ENCODE peak calls at places on chromosomes 2 and 18, in seven cellular contexts. C is mesendoderm, Q is H9, M is IMR-90, F is H1, P is mesenchymal stem cell, W is trophoblast cell. Y is an unnamed sample.

GRCh38 chr2:180115675-180116074 is 108.6 kb upstream of the CWC22 start:
- DNase-seq in C (no peak), Q (no peak), M (peak; percentile 16), F (no peak), P (no peak), W (no peak), Y (no peak)

GRCh38 chr2:129827251-129827894 is 152.1 kb upstream of the RAB6C start:
- DNase-seq in C (peak; percentile 76), Q (peak; percentile 88), M (no peak), F (peak; percentile 43), P (no peak), W (no peak), Y (no peak)

GRCh38 chr2:102674370-102674769 is 55.0 kb downstream of the SLC9A2 start:
- DNase-seq in C (no peak), Q (no peak), M (no peak), F (no peak), P (no peak), W (no peak), Y (no peak)

GRCh38 chr2:96423281-96423680 is 81.9 kb downstream of the NEURL3 start:
- DNase-seq in C (no peak), Q (no peak), M (no peak), F (no peak), P (no peak), W (no peak), Y (no peak)

GRCh38 chr2:37837576-37838335 is 87.3 kb upstream of the RMDN2 start:
- DNase-seq in C (peak; percentile 76), Q (no peak), M (peak; percentile 92), F (no peak), P (peak; percentile 96), W (no peak), Y (no peak)

GRCh38 chr2:223122706-223123265 is 70.8 kb downstream of the KCNE4 start:
- DNase-seq in C (no peak), Q (no peak), M (no peak), F (no peak), P (no peak), W (no peak), Y (no peak)

GRCh38 chr2:52144588-52144987 is 1112.7 kb upstream of the NRXN1 start:
- DNase-seq in C (peak; percentile 27), Q (no peak), M (peak; percentile 1), F (no peak), P (no peak), W (no peak), Y (peak; percentile 21)

GRCh38 chr18:49618741-49619392 is 57.0 kb downstream of the LIPG start:
- DNase-seq in C (peak; percentile 49), Q (no peak), M (no peak), F (no peak), P (no peak), W (no peak), Y (no peak)

GRCh38 chr2:224442092-224442999 is 40.4 kb upstream of the FAM124B start:
- DNase-seq in C (no peak), Q (no peak), M (no peak), F (no peak), P (no peak), W (peak; percentile 85), Y (no peak)

GRCh38 chr2:123453046-123453445 is 572.0 kb upstream of the CNTNAP5 start:
- DNase-seq in C (no peak), Q (no peak), M (no peak), F (no peak), P (no peak), W (peak; percentile 26), Y (no peak)

GRCh38 chr2:145842002-145842401 is 1322.1 kb upstream of the ZEB2 start:
- DNase-seq in C (no peak), Q (no peak), M (no peak), F (no peak), P (no peak), W (no peak), Y (no peak)

GRCh38 chr2:143429932-143430331 is 300.7 kb downstream of the ARHGAP15 start:
- DNase-seq in C (no peak), Q (no peak), M (no peak), F (no peak), P (no peak), W (no peak), Y (no peak)

GRCh38 chr2:226797989-226798421 is 1.6 kb downstream of the IRS1 start:
- DNase-seq in C (no peak), Q (no peak), M (peak; percentile 56), F (no peak), P (peak; percentile 64), W (peak; percentile 76), Y (no peak)

GRCh38 chr18:55096261-55097026 is 137.2 kb upstream of the CCDC68 start:
- DNase-seq in C (peak; percentile 83), Q (peak; percentile 64), M (peak; percentile 72), F (no peak), P (peak; percentile 73), W (peak; percentile 46), Y (peak; percentile 12)

GRCh38 chr18:48219429-48220145 is 189.6 kb downstream of the ZBTB7C start:
- DNase-seq in C (no peak), Q (no peak), M (no peak), F (no peak), P (no peak), W (no peak), Y (no peak)
- H4K8ac ChIP-seq in C (no peak overlapping the region), Q (no peak overlapping the region), M (no peak overlapping the region), F (no peak overlapping the region), P (no peak overlapping the region), W (no peak overlapping the region), Y (no peak overlapping the region)

GRCh38 chr2:177155631-177156030 is 57.0 kb upstream of the HNRNPA3 start:
- DNase-seq in C (no peak), Q (no peak), M (no peak), F (no peak), P (no peak), W (no peak), Y (no peak)
- H4K8ac ChIP-seq in C (no peak overlapping the region), Q (no peak overlapping the region), M (no peak overlapping the region), F (no peak overlapping the region), P (no peak overlapping the region), W (no peak overlapping the region), Y (no peak overlapping the region)

DNA sequence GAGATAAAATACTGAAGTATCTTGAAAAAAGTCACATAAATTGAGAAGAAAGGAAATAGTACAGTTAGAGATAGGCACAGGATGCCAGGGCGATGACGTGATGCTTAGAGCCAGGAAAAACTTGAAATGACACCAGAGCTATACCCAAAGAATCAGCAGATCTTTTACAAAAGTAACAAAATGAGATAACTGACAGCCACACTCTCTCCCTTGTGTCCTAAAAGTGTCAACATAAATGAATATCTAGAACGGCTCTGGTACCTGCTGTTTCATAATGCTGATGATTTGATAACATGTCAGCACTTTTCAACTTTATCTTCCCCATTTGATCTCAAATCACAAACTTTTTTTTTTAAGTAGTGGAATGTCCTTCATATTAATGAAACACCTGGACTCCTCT is 45.6 kb upstream of the ZC3H15 start:
- DNase-seq in C (no peak), Q (no peak), M (no peak), F (no peak), P (no peak), W (peak; percentile 6), Y (no peak)
- H4K8ac ChIP-seq in C (no peak overlapping the region), Q (no peak overlapping the region), M (no peak overlapping the region), F (no peak overlapping the region), P (no peak overlapping the region), W (no peak overlapping the region), Y (no peak overlapping the region)

DNA sequence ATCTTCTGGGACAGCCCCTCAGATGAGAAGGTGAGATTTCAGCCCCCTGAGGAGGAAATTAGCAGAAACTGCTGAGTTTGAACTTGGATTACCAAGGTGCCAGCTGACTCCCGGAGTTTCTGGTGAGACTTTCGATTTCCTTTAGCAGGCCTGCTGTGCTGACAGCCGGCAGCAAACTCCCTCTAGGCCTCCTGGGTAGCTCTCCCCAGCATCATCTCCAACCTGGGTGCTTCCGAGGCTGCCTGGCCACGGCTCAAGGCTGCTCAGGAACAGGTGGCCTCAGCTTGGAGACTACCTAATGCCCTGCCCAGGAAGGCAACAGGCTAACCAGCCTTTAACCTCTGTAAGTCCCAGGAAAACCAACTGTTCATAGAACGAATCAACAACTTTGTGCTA is 16.4 kb downstream of the SDC1 start:
- DNase-seq in C (no peak), Q (no peak), M (no peak), F (no peak), P (peak; percentile 74), W (peak; percentile 13), Y (no peak)
- H4K8ac ChIP-seq in C (no peak overlapping the region), Q (no peak overlapping the region), M (peak overlapping the region; percentile 24), F (no peak overlapping the region), P (peak overlapping the region; percentile 38), W (no peak overlapping the region), Y (no peak overlapping the region)

DNA sequence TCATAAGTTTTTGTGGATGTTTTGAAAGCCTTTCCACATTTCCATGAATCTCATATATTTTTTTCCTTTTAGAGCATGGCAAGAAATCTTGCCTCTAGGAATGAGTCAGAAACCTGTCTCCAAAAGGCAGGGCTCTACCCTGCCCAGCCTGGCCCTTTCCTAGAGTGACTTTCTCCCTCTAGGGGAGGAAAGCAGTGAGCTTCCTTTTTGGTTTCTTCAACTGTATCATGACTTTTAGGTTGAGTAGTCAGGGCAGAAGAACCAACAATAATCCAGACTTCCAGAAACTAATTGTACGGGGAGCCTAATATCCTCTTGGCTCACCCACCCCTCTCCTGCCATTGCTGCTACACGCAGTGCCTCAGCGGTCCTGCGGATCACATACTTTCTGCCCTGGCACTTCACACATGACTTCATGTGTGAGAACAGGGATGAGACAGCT is 300.3 kb downstream of the AGPS start:
- DNase-seq in C (peak; percentile 60), Q (no peak), M (no peak), F (no peak), P (peak; percentile 8), W (peak; percentile 9), Y (no peak)
- H4K8ac ChIP-seq in C (no peak overlapping the region), Q (no peak overlapping the region), M (no peak overlapping the region), F (no peak overlapping the region), P (no peak overlapping the region), W (no peak overlapping the region), Y (no peak overlapping the region)

DNA sequence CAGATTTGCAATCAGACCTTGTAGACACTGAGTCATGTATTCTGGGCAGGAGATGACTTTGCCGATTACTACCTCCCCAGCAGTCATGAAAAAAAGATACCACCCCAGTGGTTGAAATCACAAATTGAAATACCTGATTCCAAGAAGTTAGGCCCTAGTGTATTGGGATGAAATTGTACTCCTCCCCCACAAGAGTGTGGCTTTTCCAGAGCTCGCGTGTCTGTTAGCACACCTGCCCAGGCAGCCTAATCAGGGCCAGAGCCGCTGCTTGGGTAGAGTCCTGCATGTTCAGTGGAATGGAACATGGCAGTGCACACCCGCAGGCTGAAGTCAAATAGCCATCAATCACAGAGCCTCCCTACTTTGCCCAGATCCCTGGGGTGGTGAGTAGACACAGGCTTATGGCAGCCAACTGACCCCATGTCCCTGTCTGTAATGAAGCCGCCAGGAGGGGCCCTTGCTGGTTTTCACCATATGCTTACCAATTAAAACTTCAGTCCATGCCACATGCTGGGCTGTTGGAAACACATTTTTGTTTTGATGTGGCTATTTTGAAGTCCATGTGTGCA is 122.4 kb downstream of the TPGS2 start:
- DNase-seq in C (no peak), Q (no peak), M (peak; percentile 29), F (no peak), P (no peak), W (no peak), Y (no peak)
- H4K8ac ChIP-seq in C (no peak overlapping the region), Q (no peak overlapping the region), M (peak overlapping the region; percentile 32), F (no peak overlapping the region), P (no peak overlapping the region), W (no peak overlapping the region), Y (no peak overlapping the region)

GRCh38 chr2:167787021-167787420 is 460.4 kb downstream of the STK39 start:
- DNase-seq in C (peak; percentile 88), Q (no peak), M (no peak), F (no peak), P (no peak), W (no peak), Y (no peak)
- H4K8ac ChIP-seq in C (no peak overlapping the region), Q (no peak overlapping the region), M (no peak overlapping the region), F (no peak overlapping the region), P (no peak overlapping the region), W (no peak overlapping the region), Y (no peak overlapping the region)

Y was measured in neuronal stem cell.